ENCODE peak calls at places on chromosomes 3 and 15, in six cellular contexts. R is mesenchymal stem cell, W is fibroblast of pulmonary artery, H is Calu3, Z is mesothelial cell of epicardium, F is PC-3. A is an unnamed sample.
A peak's percentile ranks its signal among the peaks of the same experiment; 100 is the strongest.

GRCh38 chr3:8506611-8507061 is 5.0 kb downstream of the LMCD1 start:
- DNase-seq in R (no peak), W (no peak), H (no peak), Z (no peak), F (peak; percentile 90), A (no peak)

GRCh38 chr3:175477651-175478224 is 618.6 kb downstream of the NAALADL2 start:
- DNase-seq in R (no peak), W (no peak), H (no peak), Z (no peak), F (no peak), A (no peak)

GRCh38 chr3:166248784-166249183 is 411.6 kb upstream of the BCHE start:
- DNase-seq in R (no peak), W (no peak), H (no peak), Z (no peak), F (peak; percentile 23), A (no peak)

GRCh38 chr3:175070946-175071345 is 211.8 kb downstream of the NAALADL2 start:
- DNase-seq in R (no peak), W (no peak), H (peak; percentile 63), Z (no peak), F (peak; percentile 50), A (peak; percentile 60)

GRCh38 chr15:33670567-33670966 is 297.7 kb upstream of the CHRM5 start:
- DNase-seq in R (no peak), W (no peak), H (no peak), Z (no peak), F (no peak), A (no peak)

GRCh38 chr3:27105904-27106303 is 263.3 kb downstream of the NEK10 start:
- DNase-seq in R (peak; percentile 22), W (no peak), H (peak; percentile 38), Z (no peak), F (peak; percentile 29), A (no peak)

GRCh38 chr3:172476339-172476738 is 28.1 kb upstream of the GHSR start:
- DNase-seq in R (peak; percentile 6), W (no peak), H (peak; percentile 23), Z (no peak), F (no peak), A (peak; percentile 9)

GRCh38 chr3:129867506-129868124 is 25.9 kb downstream of the TMCC1 start:
- DNase-seq in R (no peak), W (peak; percentile 47), H (no peak), Z (no peak), F (no peak), A (no peak)

GRCh38 chr15:39783244-39783820 is 691 bp upstream of the FSIP1 start:
- DNase-seq in R (peak; percentile 27), W (no peak), H (no peak), Z (no peak), F (no peak), A (no peak)

GRCh38 chr15:54519577-54519976 is 541.3 kb downstream of the UNC13C start:
- DNase-seq in R (no peak), W (no peak), H (no peak), Z (no peak), F (no peak), A (no peak)

GRCh38 chr3:57068437-57069089 is 8.1 kb downstream of the SPATA12 start:
- DNase-seq in R (peak; percentile 88), W (peak; percentile 82), H (peak; percentile 70), Z (no peak), F (peak; percentile 81), A (peak; percentile 53)

GRCh38 chr3:147940400-147940799 is 531.2 kb downstream of the ZIC1 start:
- DNase-seq in R (no peak), W (no peak), H (no peak), Z (no peak), F (no peak), A (no peak)

GRCh38 chr3:107452436-107452835 is 70.3 kb upstream of the BBX start:
- DNase-seq in R (peak; percentile 20), W (peak; percentile 41), H (no peak), Z (no peak), F (peak; percentile 56), A (no peak)

GRCh38 chr15:47756872-47757271 is 39.6 kb downstream of the SEMA6D start:
- DNase-seq in R (peak; percentile 80), W (peak; percentile 74), H (no peak), Z (no peak), F (peak; percentile 80), A (no peak)

GRCh38 chr15:90869601-90870353 is 1.4 kb downstream of the FURIN start:
- DNase-seq in R (peak; percentile 96), W (peak; percentile 94), H (peak; percentile 83), Z (no peak), F (peak; percentile 90), A (peak; percentile 44)

GRCh38 chr15:44028349-44028748 is 166.7 kb downstream of the FRMD5 start:
- DNase-seq in R (peak; percentile 32), W (peak; percentile 25), H (no peak), Z (no peak), F (no peak), A (no peak)

GRCh38 chr3:111068574-111068973 is 3.0 kb upstream of the NECTIN3 start:
- DNase-seq in R (no peak), W (no peak), H (no peak), Z (no peak), F (no peak), A (no peak)

GRCh38 chr3:73404450-73404849 is 220.3 kb downstream of the PDZRN3 start:
- DNase-seq in R (no peak), W (no peak), H (no peak), Z (no peak), F (no peak), A (no peak)

GRCh38 chr3:141402476-141403171 is 34.3 kb downstream of the ZBTB38 start:
- DNase-seq in R (peak; percentile 67), W (peak; percentile 66), H (peak; percentile 67), Z (peak; percentile 75), F (peak; percentile 29), A (peak; percentile 43)

GRCh38 chr3:168839692-168840091 is 744.0 kb upstream of the GOLIM4 start:
- DNase-seq in R (no peak), W (no peak), H (no peak), Z (no peak), F (no peak), A (no peak)

GRCh38 chr3:101077361-101078011 is 84.3 kb upstream of the ABI3BP start:
- DNase-seq in R (no peak), W (peak; percentile 58), H (peak; percentile 24), Z (no peak), F (peak; percentile 64), A (no peak)

GRCh38 chr15:26013946-26014345 is 150.8 kb upstream of the ATP10A start:
- DNase-seq in R (no peak), W (no peak), H (no peak), Z (no peak), F (peak; percentile 66), A (no peak)

A was measured in HT-29.